ENCODE peak calls at places on chromosomes 12 and 14, in nine cellular contexts. One of them, this sample, is unnamed.

GRCh38 chr14:59904184-59904583 is 15.8 kb upstream of the LRRC9 start:
- DNase-seq in kidney glomerular epithelial cell: no peak
- DNase-seq in foreskin keratinocyte: no peak
- DNase-seq in frontal cortex: no peak
- DNase-seq in NCI-H1436: no peak
- DNase-seq in SW 1271: no peak
- DNase-seq in cardiac septum: no peak
- DNase-seq in putamen: no peak
- DNase-seq in effector CD4-positive, alpha-beta T cell: no peak
- DNase-seq in this sample: no peak

GRCh38 chr12:92134638-92135274 is 10.9 kb downstream of the BTG1 start:
- DNase-seq in effector CD4-positive, alpha-beta T cell: no peak
- DNase-seq in SW 1271: peak
- DNase-seq in foreskin keratinocyte: no peak
- DNase-seq in frontal cortex: no peak
- DNase-seq in kidney glomerular epithelial cell: no peak
- DNase-seq in putamen: no peak
- DNase-seq in NCI-H1436: no peak
- DNase-seq in cardiac septum: no peak
- DNase-seq in this sample: no peak

GRCh38 chr12:66449531-66449930 is 147.2 kb downstream of the HELB start:
- DNase-seq in frontal cortex: no peak
- DNase-seq in SW 1271: no peak
- DNase-seq in NCI-H1436: no peak
- DNase-seq in foreskin keratinocyte: peak
- DNase-seq in kidney glomerular epithelial cell: no peak
- DNase-seq in effector CD4-positive, alpha-beta T cell: no peak
- DNase-seq in putamen: no peak
- DNase-seq in cardiac septum: no peak
- DNase-seq in this sample: no peak

GRCh38 chr14:65658202-65658601 is 245.7 kb downstream of the FUT8 start:
- DNase-seq in NCI-H1436: no peak
- DNase-seq in kidney glomerular epithelial cell: peak
- DNase-seq in SW 1271: no peak
- DNase-seq in effector CD4-positive, alpha-beta T cell: no peak
- DNase-seq in frontal cortex: no peak
- DNase-seq in cardiac septum: no peak
- DNase-seq in putamen: no peak
- DNase-seq in foreskin keratinocyte: peak
- DNase-seq in this sample: no peak

GRCh38 chr14:95564060-95564459 is 29.2 kb downstream of the GLRX5 start:
- DNase-seq in cardiac septum: no peak
- DNase-seq in frontal cortex: no peak
- DNase-seq in effector CD4-positive, alpha-beta T cell: no peak
- DNase-seq in putamen: no peak
- DNase-seq in SW 1271: no peak
- DNase-seq in NCI-H1436: no peak
- DNase-seq in foreskin keratinocyte: no peak
- DNase-seq in kidney glomerular epithelial cell: no peak
- DNase-seq in this sample: no peak

GRCh38 chr14:90721619-90722305 is 94.5 kb downstream of the TTC7B start:
- DNase-seq in foreskin keratinocyte: no peak
- DNase-seq in SW 1271: no peak
- DNase-seq in effector CD4-positive, alpha-beta T cell: no peak
- DNase-seq in kidney glomerular epithelial cell: no peak
- DNase-seq in NCI-H1436: no peak
- DNase-seq in cardiac septum: no peak
- DNase-seq in putamen: no peak
- DNase-seq in frontal cortex: no peak
- DNase-seq in this sample: no peak

GRCh38 chr12:31629756-31630732 is 29.4 kb upstream of the ETFBKMT start:
- DNase-seq in kidney glomerular epithelial cell: no peak
- DNase-seq in effector CD4-positive, alpha-beta T cell: no peak
- DNase-seq in cardiac septum: no peak
- DNase-seq in putamen: no peak
- DNase-seq in frontal cortex: no peak
- DNase-seq in NCI-H1436: no peak
- DNase-seq in SW 1271: no peak
- DNase-seq in foreskin keratinocyte: no peak
- DNase-seq in this sample: no peak

GRCh38 chr12:107317751-107318553 is 224.6 kb upstream of the CRY1 start:
- DNase-seq in frontal cortex: peak
- DNase-seq in foreskin keratinocyte: peak
- DNase-seq in kidney glomerular epithelial cell: peak
- DNase-seq in effector CD4-positive, alpha-beta T cell: peak
- DNase-seq in putamen: no peak
- DNase-seq in SW 1271: peak
- DNase-seq in cardiac septum: peak
- DNase-seq in NCI-H1436: peak
- DNase-seq in this sample: no peak

GRCh38 chr14:92687681-92688433 is 60.6 kb downstream of the LGMN start:
- DNase-seq in putamen: no peak
- DNase-seq in cardiac septum: no peak
- DNase-seq in NCI-H1436: peak
- DNase-seq in SW 1271: no peak
- DNase-seq in kidney glomerular epithelial cell: no peak
- DNase-seq in foreskin keratinocyte: no peak
- DNase-seq in effector CD4-positive, alpha-beta T cell: no peak
- DNase-seq in frontal cortex: peak
- DNase-seq in this sample: no peak

GRCh38 chr14:105322791-105323556 is 8.4 kb downstream of the PACS2 start:
- DNase-seq in SW 1271: no peak
- DNase-seq in kidney glomerular epithelial cell: no peak
- DNase-seq in frontal cortex: peak
- DNase-seq in foreskin keratinocyte: no peak
- DNase-seq in NCI-H1436: no peak
- DNase-seq in effector CD4-positive, alpha-beta T cell: no peak
- DNase-seq in cardiac septum: no peak
- DNase-seq in putamen: no peak
- DNase-seq in this sample: no peak

GRCh38 chr12:57031228-57031670 is 14.9 kb upstream of the TAC3 start:
- DNase-seq in foreskin keratinocyte: peak
- DNase-seq in putamen: no peak
- DNase-seq in frontal cortex: no peak
- DNase-seq in SW 1271: no peak
- DNase-seq in NCI-H1436: peak
- DNase-seq in kidney glomerular epithelial cell: no peak
- DNase-seq in cardiac septum: no peak
- DNase-seq in effector CD4-positive, alpha-beta T cell: no peak
- DNase-seq in this sample: no peak

GRCh38 chr14:101834387-101835165 is 73.1 kb downstream of the PPP2R5C start:
- DNase-seq in cardiac septum: no peak
- DNase-seq in SW 1271: no peak
- DNase-seq in kidney glomerular epithelial cell: no peak
- DNase-seq in foreskin keratinocyte: no peak
- DNase-seq in effector CD4-positive, alpha-beta T cell: no peak
- DNase-seq in NCI-H1436: no peak
- DNase-seq in frontal cortex: no peak
- DNase-seq in putamen: no peak
- DNase-seq in this sample: no peak

GRCh38 chr14:50947446-50947845 is 3.2 kb upstream of the PYGL start:
- DNase-seq in kidney glomerular epithelial cell: no peak
- DNase-seq in cardiac septum: no peak
- DNase-seq in NCI-H1436: no peak
- DNase-seq in SW 1271: no peak
- DNase-seq in effector CD4-positive, alpha-beta T cell: no peak
- DNase-seq in foreskin keratinocyte: no peak
- DNase-seq in frontal cortex: no peak
- DNase-seq in putamen: no peak
- DNase-seq in this sample: no peak

GRCh38 chr14:86091811-86092210 is 561.9 kb downstream of the FLRT2 start:
- DNase-seq in foreskin keratinocyte: no peak
- DNase-seq in effector CD4-positive, alpha-beta T cell: no peak
- DNase-seq in frontal cortex: no peak
- DNase-seq in kidney glomerular epithelial cell: no peak
- DNase-seq in NCI-H1436: no peak
- DNase-seq in SW 1271: no peak
- DNase-seq in cardiac septum: no peak
- DNase-seq in putamen: no peak
- DNase-seq in this sample: no peak

GRCh38 chr14:100320157-100320856 is 2.8 kb upstream of the SLC25A47 start:
- DNase-seq in foreskin keratinocyte: peak
- DNase-seq in SW 1271: no peak
- DNase-seq in frontal cortex: no peak
- DNase-seq in NCI-H1436: no peak
- DNase-seq in effector CD4-positive, alpha-beta T cell: no peak
- DNase-seq in putamen: no peak
- DNase-seq in cardiac septum: no peak
- DNase-seq in kidney glomerular epithelial cell: no peak
- DNase-seq in this sample: no peak

GRCh38 chr14:92511472-92512247 is 1.9 kb upstream of the RIN3 start:
- DNase-seq in frontal cortex: peak
- DNase-seq in putamen: no peak
- DNase-seq in cardiac septum: no peak
- DNase-seq in foreskin keratinocyte: peak
- DNase-seq in NCI-H1436: no peak
- DNase-seq in kidney glomerular epithelial cell: peak
- DNase-seq in effector CD4-positive, alpha-beta T cell: no peak
- DNase-seq in SW 1271: peak
- DNase-seq in this sample: peak

GRCh38 chr14:67934087-67934486 is 114.5 kb downstream of the RAD51B start:
- DNase-seq in foreskin keratinocyte: peak
- DNase-seq in kidney glomerular epithelial cell: peak
- DNase-seq in cardiac septum: no peak
- DNase-seq in SW 1271: peak
- DNase-seq in putamen: peak
- DNase-seq in frontal cortex: peak
- DNase-seq in NCI-H1436: peak
- DNase-seq in effector CD4-positive, alpha-beta T cell: no peak
- DNase-seq in this sample: peak

GRCh38 chr14:78127233-78127632 is 42.9 kb upstream of the NRXN3 start:
- DNase-seq in cardiac septum: no peak
- DNase-seq in SW 1271: no peak
- DNase-seq in frontal cortex: no peak
- DNase-seq in effector CD4-positive, alpha-beta T cell: no peak
- DNase-seq in foreskin keratinocyte: no peak
- DNase-seq in kidney glomerular epithelial cell: no peak
- DNase-seq in putamen: no peak
- DNase-seq in NCI-H1436: no peak
- DNase-seq in this sample: no peak

GRCh38 chr12:7439579-7440505 is 4.1 kb downstream of the CD163L1 start:
- DNase-seq in cardiac septum: peak
- DNase-seq in foreskin keratinocyte: no peak
- DNase-seq in SW 1271: peak
- DNase-seq in NCI-H1436: no peak
- DNase-seq in putamen: peak
- DNase-seq in effector CD4-positive, alpha-beta T cell: no peak
- DNase-seq in frontal cortex: peak
- DNase-seq in kidney glomerular epithelial cell: no peak
- DNase-seq in this sample: no peak

GRCh38 chr12:121871501-121871900 is 12.8 kb upstream of the HPD start:
- DNase-seq in SW 1271: no peak
- DNase-seq in cardiac septum: no peak
- DNase-seq in NCI-H1436: no peak
- DNase-seq in frontal cortex: no peak
- DNase-seq in putamen: no peak
- DNase-seq in effector CD4-positive, alpha-beta T cell: no peak
- DNase-seq in foreskin keratinocyte: no peak
- DNase-seq in kidney glomerular epithelial cell: no peak
- DNase-seq in this sample: no peak

GRCh38 chr12:57173089-57173488 is 25.7 kb upstream of the LRP1-AS start:
- DNase-seq in kidney glomerular epithelial cell: no peak
- DNase-seq in effector CD4-positive, alpha-beta T cell: no peak
- DNase-seq in SW 1271: no peak
- DNase-seq in putamen: no peak
- DNase-seq in cardiac septum: no peak
- DNase-seq in foreskin keratinocyte: no peak
- DNase-seq in frontal cortex: no peak
- DNase-seq in NCI-H1436: no peak
- DNase-seq in this sample: no peak

GRCh38 chr12:116910645-116911449 is at the start of gene FBXW8:
- DNase-seq in effector CD4-positive, alpha-beta T cell: peak
- DNase-seq in SW 1271: peak
- DNase-seq in NCI-H1436: peak
- DNase-seq in cardiac septum: peak
- DNase-seq in kidney glomerular epithelial cell: peak
- DNase-seq in frontal cortex: peak
- DNase-seq in putamen: peak
- DNase-seq in foreskin keratinocyte: peak
- DNase-seq in this sample: no peak

This sample was measured in glomerular endothelial cell.